ENCODE peak calls at places on chromosome 4, in five cellular contexts. P is H9, D is neuronal stem cell, Y is IMR-90, O is mesenchymal stem cell. J is an unnamed sample. For H3K79me1, the result is how much of the 10 kb centered on the place peaks cover.

GRCh38 chr4:17316566-17316965 is 195.3 kb downstream of the QDPR start:
- DNase-seq in D (no peak), O (no peak), P (no peak), Y (peak), J (no peak)

GRCh38 chr4:184942447-184943425 is 75.6 kb upstream of the HELT start:
- DNase-seq in Y (no peak), P (no peak), O (no peak), D (no peak), J (no peak)

GRCh38 chr4:143482753-143483362 is 30.6 kb upstream of the SMARCA5 start:
- DNase-seq in D (peak), O (peak), Y (peak), P (no peak), J (peak)

GRCh38 chr4:155392486-155393184 is 15.9 kb upstream of the MAP9 start:
- DNase-seq in P (no peak), Y (peak), D (no peak), O (peak), J (peak)

GRCh38 chr4:54233697-54234496 is 4.8 kb downstream of the PDGFRA start:
- DNase-seq in D (peak), O (peak), P (peak), Y (peak), J (peak)

GRCh38 chr4:153467154-153467896 is 1.2 kb downstream of the TMEM131L start:
- DNase-seq in P (peak), O (peak), D (no peak), Y (no peak), J (peak)

GRCh38 chr4:99463566-99463965 is 28.4 kb upstream of the ADH7 start:
- DNase-seq in P (no peak), O (no peak), D (no peak), Y (no peak), J (no peak)

GRCh38 chr4:120977435-120977997 is 55.0 kb upstream of the PRDM5 start:
- DNase-seq in D (no peak), Y (peak), P (peak), O (peak), J (peak)

GRCh38 chr4:121799208-121799823 is 1.8 kb upstream of the EXOSC9 start:
- DNase-seq in P (no peak), Y (no peak), D (no peak), O (no peak), J (no peak)

GRCh38 chr4:176302283-176303275 is 17.2 kb upstream of the SPCS3 start:
- DNase-seq in P (no peak), O (peak), Y (peak), D (no peak), J (peak)

GRCh38 chr4:145679520-145679919 is 426 bp upstream of the C4orf51 start:
- DNase-seq in O (peak), D (no peak), Y (peak), P (no peak), J (peak)

GRCh38 chr4:156242390-156242789 is 288.7 kb upstream of the CTSO start:
- DNase-seq in Y (no peak), O (no peak), P (no peak), D (no peak), J (no peak)

GRCh38 chr4:111014537-111014936 is 391.7 kb upstream of the PITX2 start:
- DNase-seq in O (no peak), Y (no peak), P (no peak), D (no peak), J (no peak)

GRCh38 chr4:123488916-123489315 is 92.3 kb downstream of the SPRY1 start:
- DNase-seq in D (no peak), Y (peak), O (peak), P (no peak), J (no peak)

GRCh38 chr4:38861791-38862190 is 5.2 kb upstream of the TLR6 start:
- DNase-seq in P (no peak), O (no peak), D (no peak), Y (no peak), J (no peak)

GRCh38 chr4:66906314-66906713 is 639.0 kb downstream of the CENPC start:
- DNase-seq in P (no peak), D (no peak), Y (no peak), O (no peak), J (peak)

GRCh38 chr4:72205298-72205697 is 173.5 kb downstream of the NPFFR2 start:
- DNase-seq in D (no peak), Y (no peak), O (no peak), P (no peak), J (no peak)

GRCh38 chr4:184331155-184331995 is 113.7 kb upstream of the ENPP6 start:
- DNase-seq in D (no peak), Y (peak), O (no peak), P (no peak), J (no peak)

GRCh38 chr4:2135083-2135482 is 76.0 kb downstream of the NAT8L start:
- DNase-seq in P (no peak), D (no peak), Y (peak), O (peak), J (no peak)

GRCh38 chr4:4606321-4606720 is 64.5 kb upstream of the STX18 start:
- DNase-seq in O (peak), D (no peak), Y (peak), P (no peak), J (no peak)

GRCh38 chr4:13413719-13414437 is 70.3 kb downstream of the RAB28 start:
- DNase-seq in D (no peak), Y (no peak), O (no peak), P (no peak), J (no peak)

GRCh38 chr4:124212835-124213640 is 499.5 kb downstream of the ANKRD50 start:
- DNase-seq in O (peak), D (no peak), P (no peak), Y (peak), J (peak)

GRCh38 chr4:2292679-2293108 is 30.8 kb upstream of the MXD4 start:
- DNase-seq in P (no peak), D (no peak), Y (peak), O (no peak), J (no peak)

GRCh38 chr4:27716693-27717505 is 856.3 kb downstream of the STIM2 start:
- DNase-seq in Y (no peak), O (no peak), D (no peak), P (peak), J (peak)

GRCh38 chr4:187077749-187078148 is 354.1 kb upstream of the FAT1 start:
- DNase-seq in O (no peak), P (no peak), Y (no peak), D (no peak), J (no peak)

GRCh38 chr4:95155759-95156451 is 392.9 kb downstream of the UNC5C start:
- DNase-seq in O (peak), D (peak), Y (peak), P (no peak), J (peak)

GRCh38 chr4:77308843-77309242 is 151.8 kb downstream of the CCNG2 start:
- DNase-seq in Y (peak), D (peak), O (peak), P (no peak), J (peak)

GRCh38 chr4:53929955-53930798 is 134.2 kb downstream of the CHIC2 start:
- DNase-seq in O (peak), D (peak), Y (peak), P (peak), J (peak)

GRCh38 chr4:112111306-112111705 is 33.9 kb upstream of the FAM241A start:
- DNase-seq in Y (no peak), O (no peak), P (no peak), D (no peak), J (no peak)

GRCh38 chr4:151371045-151371605 is 37.9 kb upstream of the FHIP1A start:
- DNase-seq in P (no peak), O (no peak), D (no peak), Y (no peak), J (no peak)

GRCh38 chr4:1209821-1210220 is 37.4 kb upstream of the SPON2 start:
- DNase-seq in Y (peak), O (peak), D (peak), P (no peak), J (no peak)

GRCh38 chr4:94126669-94127068 is 81.0 kb upstream of the SMARCAD1 start:
- DNase-seq in D (no peak), Y (no peak), O (no peak), P (no peak), J (peak)

GRCh38 chr4:95761441-95761840 is 78.5 kb upstream of the PDHA2 start:
- DNase-seq in D (no peak), O (peak), Y (peak), P (no peak), J (peak)

GRCh38 chr4:104815593-104816156 is 321.0 kb upstream of the CXXC4 start:
- DNase-seq in D (no peak), P (no peak), O (no peak), Y (no peak), J (no peak)

GRCh38 chr4:106038908-106039307 is 143.6 kb downstream of the NPNT start:
- DNase-seq in D (no peak), O (no peak), Y (no peak), P (no peak), J (no peak)

GRCh38 chr4:136219592-136220125 is 1312.6 kb downstream of the PCDH18 start:
- DNase-seq in Y (no peak), O (no peak), D (no peak), P (no peak), J (no peak)

GRCh38 chr4:56626963-56627362 is 54.1 kb downstream of the HOPX start:
- DNase-seq in D (no peak), Y (no peak), P (no peak), O (no peak), J (no peak)

GRCh38 chr4:137703225-137703624 is 170.9 kb upstream of the PCDH18 start:
- DNase-seq in Y (no peak), P (no peak), O (no peak), D (no peak), J (no peak)

GRCh38 chr4:147361726-147362125 is 119.2 kb upstream of the EDNRA start:
- DNase-seq in Y (peak), O (peak), D (no peak), P (no peak), J (no peak)

GRCh38 chr4:147363514-147363913 is 117.4 kb upstream of the EDNRA start:
- DNase-seq in Y (no peak), P (no peak), D (no peak), O (no peak), J (no peak)

GRCh38 chr4:147355849-147356248 is 125.0 kb upstream of the EDNRA start:
- DNase-seq in P (no peak), D (no peak), O (peak), Y (peak), J (no peak)

GRCh38 chr4:147362868-147363440 is 117.9 kb upstream of the EDNRA start:
- DNase-seq in P (no peak), O (peak), Y (peak), D (no peak), J (no peak)

GRCh38 chr4:147360301-147360700 is 120.6 kb upstream of the EDNRA start:
- DNase-seq in D (no peak), Y (peak), P (no peak), O (peak), J (no peak)
- H2BK120ac ChIP-seq in D (no peak), Y (peak), P (no peak), O (peak), J (no peak)

DNA sequence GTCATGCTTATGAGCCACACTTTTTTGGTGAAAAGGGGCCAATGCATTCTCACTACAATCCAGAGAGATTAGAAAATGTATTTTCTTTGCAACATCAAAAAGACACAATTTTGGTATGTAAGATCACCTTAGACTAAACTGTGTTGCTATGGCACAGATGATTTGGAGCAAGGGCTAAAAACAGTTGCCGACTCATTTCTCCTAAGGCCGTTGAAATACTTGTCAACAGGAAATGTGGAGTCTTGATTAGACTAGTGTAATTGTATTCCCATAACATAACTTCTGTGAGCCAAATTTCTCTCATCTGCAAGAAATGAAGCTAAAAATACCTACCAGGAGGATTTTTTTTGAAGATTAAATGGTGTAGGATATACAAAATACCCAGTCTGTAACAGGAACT is 2547.7 kb downstream of the ARAP2 start:
- DNase-seq in D (no peak), O (peak), P (no peak), Y (no peak), J (peak)
- H2BK15ac ChIP-seq in D (no peak), O (no peak), P (no peak), Y (no peak), J (no peak)

GRCh38 chr4:10105920-10106319 is 10.7 kb downstream of the WDR1 start:
- DNase-seq in Y (no peak), D (no peak), O (no peak), P (no peak), J (no peak)
- H3K79me1 ChIP-seq in Y (under half), D (under half), O (under half), P (under half), J (under half)

GRCh38 chr4:128636906-128637305 is 172.6 kb upstream of the JADE1 start:
- DNase-seq in P (no peak), D (no peak), Y (no peak), O (no peak), J (no peak)
- H2BK120ac ChIP-seq in P (no peak), D (no peak), Y (no peak), O (no peak), J (peak)

GRCh38 chr4:8270912-8271815 is 1.6 kb downstream of the HTRA3 start:
- DNase-seq in Y (no peak), O (peak), D (no peak), P (no peak), J (no peak)

GRCh38 chr4:8271821-8272220 is 2.3 kb downstream of the HTRA3 start:
- DNase-seq in P (no peak), O (no peak), D (no peak), Y (no peak), J (no peak)

GRCh38 chr4:8269535-8270417 is at the start of gene HTRA3:
- DNase-seq in Y (peak), P (peak), O (peak), D (peak), J (peak)

GRCh38 chr4:8268901-8269534 is 536 bp upstream of the HTRA3 start:
- DNase-seq in P (no peak), D (no peak), O (no peak), Y (no peak), J (no peak)

GRCh38 chr4:8270418-8270771 is 841 bp downstream of the HTRA3 start:
- DNase-seq in D (no peak), O (no peak), Y (no peak), P (no peak), J (no peak)
- H2BK15ac ChIP-seq in D (peak), O (peak), Y (no peak), P (no peak), J (no peak)

DNA sequence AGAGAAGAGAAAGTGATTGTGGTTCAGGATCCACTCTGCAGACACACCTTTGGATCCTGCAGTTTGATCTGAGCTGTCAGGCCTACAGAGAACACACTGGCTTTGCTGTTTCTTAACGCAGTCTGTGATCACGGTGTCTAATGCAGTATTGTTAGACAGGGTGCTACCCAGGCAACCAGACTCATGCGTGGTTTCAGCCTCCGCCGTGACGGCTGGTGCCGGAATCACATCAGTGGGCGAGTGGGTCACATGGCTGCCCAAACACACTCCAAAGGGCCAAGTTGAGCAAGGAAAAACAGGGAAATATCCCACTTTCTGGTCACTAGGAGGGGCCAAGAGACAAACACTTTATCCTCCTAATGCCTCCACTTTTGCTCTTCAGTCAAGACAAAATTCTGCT is 27.5 kb downstream of the CCDC149 start:
- DNase-seq in D (no peak), P (no peak), Y (no peak), O (no peak), J (peak)
- H3K79me1 ChIP-seq in D (under half), P (under half), Y (under half), O (under half), J (under half)

DNA sequence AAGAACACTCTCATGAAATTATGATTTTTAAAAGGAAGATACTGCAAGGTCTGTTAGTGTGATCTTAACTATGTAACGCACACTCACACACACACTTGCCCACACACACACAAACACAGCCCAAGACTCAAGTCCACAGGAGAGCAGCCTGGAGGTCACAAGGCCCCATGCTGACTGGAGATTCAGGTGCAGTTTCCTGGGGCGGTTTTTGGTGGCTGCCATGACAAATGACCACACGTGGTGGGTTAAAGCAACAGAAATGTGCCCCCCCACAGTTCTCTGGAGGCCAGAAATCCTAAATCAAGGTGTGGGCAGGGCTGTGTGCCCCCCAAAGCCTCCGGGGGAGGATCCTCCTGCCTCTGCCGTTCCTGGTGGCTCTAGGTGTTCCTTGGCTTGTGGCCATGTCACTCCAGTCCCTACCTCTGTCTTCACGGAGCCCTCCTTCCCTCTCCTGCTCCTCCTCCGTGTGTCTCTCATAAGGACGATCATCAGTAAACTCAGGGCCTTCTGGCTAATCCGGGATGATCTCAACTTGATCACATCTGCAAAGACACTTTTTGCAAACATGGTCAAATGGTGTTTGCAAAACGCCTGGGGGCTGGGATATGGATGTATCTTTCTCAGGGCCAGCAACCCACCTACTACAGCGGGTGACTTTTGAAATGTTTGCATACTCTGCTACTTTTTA is 9.7 kb upstream of the HTRA3 start:
- DNase-seq in O (no peak), Y (no peak), P (no peak), D (no peak), J (no peak)
- H2BK120ac ChIP-seq in O (no peak), Y (no peak), P (no peak), D (no peak), J (no peak)

DNA sequence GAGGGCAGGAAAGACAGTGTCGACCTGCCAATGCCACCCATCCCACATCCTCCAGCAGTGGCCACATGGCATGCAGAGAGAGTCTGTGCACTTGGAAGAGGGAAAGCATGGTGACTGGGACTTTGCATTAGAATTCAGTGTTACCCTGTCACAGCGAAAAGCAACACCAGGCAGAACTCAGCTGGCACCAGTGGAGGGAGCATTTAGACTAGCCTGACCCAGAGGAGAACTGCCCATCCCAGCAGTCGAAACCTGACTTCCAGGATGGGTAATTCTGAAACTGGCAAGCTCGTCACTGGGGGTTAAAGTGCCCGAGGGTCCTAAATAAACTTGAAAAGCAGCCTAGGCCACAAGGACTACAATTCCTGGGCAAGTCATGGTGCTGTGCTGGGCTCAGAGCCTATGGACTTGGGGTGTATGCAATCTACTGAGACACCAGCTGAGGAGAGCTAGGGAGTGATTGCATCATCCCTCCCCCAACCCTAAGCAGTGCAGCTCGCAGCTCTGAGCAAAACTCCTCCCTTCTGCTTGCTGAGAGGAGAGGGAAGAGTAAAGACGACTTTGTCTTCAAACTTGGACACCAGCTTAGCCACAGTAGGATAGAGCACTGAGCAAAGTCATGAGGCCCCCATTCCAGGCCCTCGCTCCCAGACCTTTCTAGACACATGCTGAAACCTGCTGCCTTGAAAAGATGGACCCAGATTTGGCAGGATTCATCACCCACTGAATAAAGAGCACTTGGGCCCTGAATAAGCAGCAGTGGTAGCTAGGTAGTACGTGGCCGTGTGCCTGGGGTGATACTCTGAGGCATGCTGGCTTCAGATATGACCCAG is 68.8 kb downstream of the DDX60L start:
- DNase-seq in P (no peak), Y (peak), O (peak), D (no peak), J (peak)
- H2BK15ac ChIP-seq in P (no peak), Y (peak), O (no peak), D (no peak), J (no peak)

GRCh38 chr4:6693274-6694176 is at the start of gene S100P:
- DNase-seq in O (no peak), Y (no peak), D (no peak), P (no peak), J (no peak)

GRCh38 chr4:6694177-6694901 is 661 bp downstream of the S100P start:
- DNase-seq in O (no peak), P (no peak), D (no peak), Y (no peak), J (no peak)

GRCh38 chr4:6692379-6692778 is 1.3 kb upstream of the S100P start:
- DNase-seq in P (no peak), D (no peak), O (no peak), Y (no peak), J (no peak)

GRCh38 chr4:6695660-6696581 is 2.2 kb downstream of the S100P start:
- DNase-seq in P (no peak), O (peak), Y (peak), D (no peak), J (no peak)

DNA sequence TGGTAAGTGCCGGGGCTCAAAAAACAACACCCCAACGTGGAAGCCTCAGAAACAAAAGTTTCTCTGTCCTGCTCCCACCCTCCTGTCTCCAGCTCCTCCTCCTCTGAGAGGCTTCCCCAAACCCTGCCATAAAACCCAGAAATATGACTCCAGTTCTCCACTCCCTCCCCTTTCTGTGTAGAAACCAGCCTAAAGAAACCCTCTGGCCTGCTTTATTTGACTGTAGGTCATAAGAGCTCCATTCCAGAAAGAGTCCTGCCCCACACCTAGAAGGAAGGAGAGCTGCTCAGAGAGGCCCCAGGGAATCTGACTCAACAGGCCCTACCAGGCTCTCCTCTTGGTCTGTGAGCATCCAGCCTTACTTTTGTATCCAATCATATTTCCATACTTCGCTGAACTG is 872 bp upstream of the S100P start:
- DNase-seq in Y (peak), O (no peak), D (no peak), P (no peak), J (no peak)
- H3K79me1 ChIP-seq in Y (under half), O (under half), D (under half), P (under half), J (under half)